ENCODE peak calls at places on chromosomes 7 and 10, in eight cellular contexts. One of them, this sample, is unnamed.

GRCh38 chr10:43981232-43981631 is 332.6 kb upstream of the ZNF32 start:
- DNase-seq in substantia nigra: no peak
- DNase-seq in amniotic stem cell: no peak
- DNase-seq in erythroblast: peak
- DNase-seq in AG10803: peak
- DNase-seq in head of caudate nucleus: no peak
- DNase-seq in neural crest cell: no peak
- DNase-seq in hepatocyte: no peak
- DNase-seq in this sample: peak

GRCh38 chr10:5666324-5667220 is at the start of gene ASB13:
- DNase-seq in head of caudate nucleus: peak
- DNase-seq in erythroblast: peak
- DNase-seq in amniotic stem cell: no peak
- DNase-seq in hepatocyte: peak
- DNase-seq in substantia nigra: peak
- DNase-seq in neural crest cell: peak
- DNase-seq in AG10803: peak
- DNase-seq in this sample: peak

GRCh38 chr7:135270577-135271254 is 37.1 kb downstream of the STRA8 start:
- DNase-seq in AG10803: no peak
- DNase-seq in hepatocyte: no peak
- DNase-seq in substantia nigra: no peak
- DNase-seq in head of caudate nucleus: no peak
- DNase-seq in neural crest cell: no peak
- DNase-seq in amniotic stem cell: no peak
- DNase-seq in erythroblast: no peak
- DNase-seq in this sample: no peak

GRCh38 chr10:15348579-15348978 is 22.5 kb downstream of the FAM171A1 start:
- DNase-seq in amniotic stem cell: no peak
- DNase-seq in erythroblast: no peak
- DNase-seq in hepatocyte: no peak
- DNase-seq in neural crest cell: no peak
- DNase-seq in head of caudate nucleus: no peak
- DNase-seq in AG10803: peak
- DNase-seq in substantia nigra: no peak
- DNase-seq in this sample: peak

GRCh38 chr7:2307690-2308107 is 6.5 kb downstream of the SNX8 start:
- DNase-seq in erythroblast: no peak
- DNase-seq in amniotic stem cell: no peak
- DNase-seq in hepatocyte: no peak
- DNase-seq in substantia nigra: no peak
- DNase-seq in AG10803: no peak
- DNase-seq in neural crest cell: no peak
- DNase-seq in head of caudate nucleus: no peak
- DNase-seq in this sample: no peak

GRCh38 chr7:158424011-158424410 is 163.6 kb downstream of the PTPRN2 start:
- DNase-seq in amniotic stem cell: no peak
- DNase-seq in hepatocyte: no peak
- DNase-seq in head of caudate nucleus: peak
- DNase-seq in neural crest cell: no peak
- DNase-seq in substantia nigra: no peak
- DNase-seq in erythroblast: no peak
- DNase-seq in AG10803: no peak
- DNase-seq in this sample: no peak

GRCh38 chr10:33291053-33291592 is 43.3 kb downstream of the NRP1 start:
- DNase-seq in erythroblast: no peak
- DNase-seq in AG10803: peak
- DNase-seq in amniotic stem cell: peak
- DNase-seq in head of caudate nucleus: no peak
- DNase-seq in substantia nigra: no peak
- DNase-seq in neural crest cell: no peak
- DNase-seq in hepatocyte: no peak
- DNase-seq in this sample: peak

GRCh38 chr7:130491841-130492518 is at the start of gene MEST:
- DNase-seq in head of caudate nucleus: peak
- DNase-seq in AG10803: no peak
- DNase-seq in hepatocyte: peak
- DNase-seq in amniotic stem cell: no peak
- DNase-seq in neural crest cell: peak
- DNase-seq in substantia nigra: no peak
- DNase-seq in erythroblast: no peak
- DNase-seq in this sample: no peak

GRCh38 chr10:14365231-14365744 is 34.6 kb upstream of the FRMD4A start:
- DNase-seq in head of caudate nucleus: no peak
- DNase-seq in hepatocyte: no peak
- DNase-seq in neural crest cell: no peak
- DNase-seq in AG10803: no peak
- DNase-seq in substantia nigra: no peak
- DNase-seq in amniotic stem cell: no peak
- DNase-seq in erythroblast: no peak
- DNase-seq in this sample: no peak

GRCh38 chr10:131845505-131846223 is 55.1 kb upstream of the PPP2R2D start:
- DNase-seq in hepatocyte: no peak
- DNase-seq in neural crest cell: no peak
- DNase-seq in erythroblast: no peak
- DNase-seq in substantia nigra: no peak
- DNase-seq in AG10803: no peak
- DNase-seq in amniotic stem cell: no peak
- DNase-seq in head of caudate nucleus: peak
- DNase-seq in this sample: no peak

GRCh38 chr10:69515699-69516547 is 57.3 kb downstream of the NEUROG3 start:
- DNase-seq in substantia nigra: peak
- DNase-seq in hepatocyte: peak
- DNase-seq in head of caudate nucleus: peak
- DNase-seq in AG10803: peak
- DNase-seq in erythroblast: peak
- DNase-seq in neural crest cell: peak
- DNase-seq in amniotic stem cell: peak
- DNase-seq in this sample: peak

GRCh38 chr7:7773334-7774308 is 55.2 kb upstream of the RPA3 start:
- DNase-seq in head of caudate nucleus: no peak
- DNase-seq in amniotic stem cell: no peak
- DNase-seq in substantia nigra: no peak
- DNase-seq in hepatocyte: no peak
- DNase-seq in AG10803: no peak
- DNase-seq in neural crest cell: no peak
- DNase-seq in erythroblast: no peak
- DNase-seq in this sample: no peak

GRCh38 chr7:74059681-74060588 is 23.7 kb upstream of the LIMK1 start:
- DNase-seq in substantia nigra: no peak
- DNase-seq in amniotic stem cell: no peak
- DNase-seq in hepatocyte: no peak
- DNase-seq in erythroblast: no peak
- DNase-seq in neural crest cell: no peak
- DNase-seq in AG10803: no peak
- DNase-seq in head of caudate nucleus: no peak
- DNase-seq in this sample: no peak

GRCh38 chr7:158192956-158193355 is 394.7 kb downstream of the PTPRN2 start:
- DNase-seq in neural crest cell: no peak
- DNase-seq in AG10803: no peak
- DNase-seq in hepatocyte: no peak
- DNase-seq in substantia nigra: no peak
- DNase-seq in head of caudate nucleus: no peak
- DNase-seq in erythroblast: no peak
- DNase-seq in amniotic stem cell: no peak
- DNase-seq in this sample: no peak

GRCh38 chr10:24642921-24643678 is 80.6 kb downstream of the ARHGAP21 start:
- DNase-seq in erythroblast: peak
- DNase-seq in amniotic stem cell: peak
- DNase-seq in AG10803: peak
- DNase-seq in head of caudate nucleus: no peak
- DNase-seq in neural crest cell: no peak
- DNase-seq in substantia nigra: no peak
- DNase-seq in hepatocyte: peak
- DNase-seq in this sample: peak

GRCh38 chr7:105487559-105488218 is 34.4 kb downstream of the PUS7 start:
- DNase-seq in erythroblast: peak
- DNase-seq in AG10803: peak
- DNase-seq in head of caudate nucleus: no peak
- DNase-seq in substantia nigra: no peak
- DNase-seq in neural crest cell: no peak
- DNase-seq in hepatocyte: peak
- DNase-seq in amniotic stem cell: peak
- DNase-seq in this sample: peak

GRCh38 chr10:132393695-132394181 is 3.3 kb upstream of the PWWP2B start:
- DNase-seq in AG10803: no peak
- DNase-seq in head of caudate nucleus: no peak
- DNase-seq in substantia nigra: no peak
- DNase-seq in erythroblast: no peak
- DNase-seq in hepatocyte: no peak
- DNase-seq in neural crest cell: no peak
- DNase-seq in amniotic stem cell: no peak
- DNase-seq in this sample: no peak

GRCh38 chr7:156143158-156143557 is 330.9 kb upstream of the SHH start:
- DNase-seq in head of caudate nucleus: no peak
- DNase-seq in substantia nigra: no peak
- DNase-seq in neural crest cell: no peak
- DNase-seq in hepatocyte: no peak
- DNase-seq in amniotic stem cell: no peak
- DNase-seq in erythroblast: no peak
- DNase-seq in AG10803: no peak
- DNase-seq in this sample: no peak

GRCh38 chr10:47022311-47023131 is 111.3 kb downstream of the PTPN20 start:
- DNase-seq in erythroblast: no peak
- DNase-seq in amniotic stem cell: no peak
- DNase-seq in head of caudate nucleus: no peak
- DNase-seq in hepatocyte: no peak
- DNase-seq in neural crest cell: no peak
- DNase-seq in substantia nigra: no peak
- DNase-seq in AG10803: no peak
- DNase-seq in this sample: no peak

GRCh38 chr7:47513741-47514241 is 68.1 kb downstream of the TNS3 start:
- DNase-seq in erythroblast: no peak
- DNase-seq in hepatocyte: peak
- DNase-seq in neural crest cell: no peak
- DNase-seq in substantia nigra: no peak
- DNase-seq in head of caudate nucleus: no peak
- DNase-seq in amniotic stem cell: peak
- DNase-seq in AG10803: peak
- DNase-seq in this sample: peak

GRCh38 chr7:75638607-75639070 is 100.1 kb downstream of the HIP1 start:
- DNase-seq in neural crest cell: peak
- DNase-seq in AG10803: no peak
- DNase-seq in erythroblast: no peak
- DNase-seq in hepatocyte: peak
- DNase-seq in amniotic stem cell: no peak
- DNase-seq in substantia nigra: peak
- DNase-seq in head of caudate nucleus: peak
- DNase-seq in this sample: no peak

GRCh38 chr10:16952010-16952550 is 134.9 kb upstream of the RSU1 start:
- DNase-seq in erythroblast: no peak
- DNase-seq in substantia nigra: no peak
- DNase-seq in neural crest cell: no peak
- DNase-seq in amniotic stem cell: no peak
- DNase-seq in head of caudate nucleus: no peak
- DNase-seq in hepatocyte: no peak
- DNase-seq in AG10803: no peak
- DNase-seq in this sample: peak

GRCh38 chr7:153193144-153193595 is 433.6 kb downstream of the ACTR3B start:
- DNase-seq in head of caudate nucleus: peak
- DNase-seq in AG10803: no peak
- DNase-seq in neural crest cell: peak
- DNase-seq in amniotic stem cell: no peak
- DNase-seq in hepatocyte: peak
- DNase-seq in erythroblast: peak
- DNase-seq in substantia nigra: peak
- DNase-seq in this sample: no peak

GRCh38 chr10:88074971-88075370 is 211.5 kb downstream of the PTEN start:
- DNase-seq in substantia nigra: no peak
- DNase-seq in head of caudate nucleus: no peak
- DNase-seq in neural crest cell: no peak
- DNase-seq in erythroblast: no peak
- DNase-seq in AG10803: no peak
- DNase-seq in hepatocyte: no peak
- DNase-seq in amniotic stem cell: no peak
- DNase-seq in this sample: no peak

GRCh38 chr7:76358053-76358477 is 726 bp downstream of the YWHAG start:
- DNase-seq in head of caudate nucleus: peak
- DNase-seq in neural crest cell: peak
- DNase-seq in hepatocyte: peak
- DNase-seq in substantia nigra: peak
- DNase-seq in AG10803: no peak
- DNase-seq in erythroblast: peak
- DNase-seq in amniotic stem cell: no peak
- DNase-seq in this sample: no peak

GRCh38 chr10:62917475-62918238 is 101.5 kb upstream of the EGR2 start:
- DNase-seq in hepatocyte: no peak
- DNase-seq in amniotic stem cell: no peak
- DNase-seq in substantia nigra: no peak
- DNase-seq in neural crest cell: no peak
- DNase-seq in head of caudate nucleus: no peak
- DNase-seq in erythroblast: no peak
- DNase-seq in AG10803: no peak
- DNase-seq in this sample: no peak

GRCh38 chr10:50610364-50610763 is 13.4 kb downstream of the SGMS1 start:
- DNase-seq in amniotic stem cell: no peak
- DNase-seq in AG10803: no peak
- DNase-seq in head of caudate nucleus: no peak
- DNase-seq in hepatocyte: peak
- DNase-seq in neural crest cell: no peak
- DNase-seq in erythroblast: no peak
- DNase-seq in substantia nigra: peak
- DNase-seq in this sample: no peak

GRCh38 chr10:570631-571565 is 118.6 kb downstream of the DIP2C start:
- DNase-seq in hepatocyte: no peak
- DNase-seq in head of caudate nucleus: no peak
- DNase-seq in AG10803: peak
- DNase-seq in neural crest cell: no peak
- DNase-seq in amniotic stem cell: no peak
- DNase-seq in substantia nigra: no peak
- DNase-seq in erythroblast: no peak
- DNase-seq in this sample: no peak

GRCh38 chr7:155791836-155792235 is 20.4 kb downstream of the SHH start:
- DNase-seq in neural crest cell: no peak
- DNase-seq in amniotic stem cell: no peak
- DNase-seq in hepatocyte: no peak
- DNase-seq in AG10803: no peak
- DNase-seq in erythroblast: no peak
- DNase-seq in substantia nigra: no peak
- DNase-seq in head of caudate nucleus: no peak
- DNase-seq in this sample: no peak

GRCh38 chr7:117083648-117084047 is 130.3 kb downstream of the ST7 start:
- DNase-seq in erythroblast: no peak
- DNase-seq in head of caudate nucleus: no peak
- DNase-seq in AG10803: no peak
- DNase-seq in substantia nigra: no peak
- DNase-seq in amniotic stem cell: no peak
- DNase-seq in hepatocyte: no peak
- DNase-seq in neural crest cell: no peak
- DNase-seq in this sample: no peak

GRCh38 chr7:82017334-82017943 is 247.6 kb upstream of the HGF start:
- DNase-seq in amniotic stem cell: no peak
- DNase-seq in head of caudate nucleus: no peak
- DNase-seq in substantia nigra: no peak
- DNase-seq in neural crest cell: no peak
- DNase-seq in AG10803: peak
- DNase-seq in erythroblast: peak
- DNase-seq in hepatocyte: peak
- DNase-seq in this sample: peak

GRCh38 chr10:31586708-31587107 is 267.7 kb downstream of the ZEB1 start:
- DNase-seq in neural crest cell: no peak
- DNase-seq in erythroblast: no peak
- DNase-seq in substantia nigra: no peak
- DNase-seq in amniotic stem cell: no peak
- DNase-seq in hepatocyte: no peak
- DNase-seq in AG10803: no peak
- DNase-seq in head of caudate nucleus: peak
- DNase-seq in this sample: no peak